ENCODE peak calls at places on chromosome 21, in eight cellular contexts. L, P, Q, O, B, K, R and S are unnamed samples.

GRCh38 chr21:34989337-34990151 is 59.6 kb downstream of the RUNX1 start:
- DNase-seq in L (no peak), K (no peak), R (no peak), Q (no peak), O (no peak), B (no peak), P (no peak), S (no peak)

GRCh38 chr21:32515869-32516268 is 69.5 kb downstream of the TCP10L start:
- DNase-seq in B (no peak), O (no peak), P (no peak), K (no peak), Q (no peak), R (no peak), L (no peak), S (no peak)

GRCh38 chr21:32994305-32994704 is 31.4 kb upstream of the OLIG2 start:
- DNase-seq in Q (peak; percentile 51), R (no peak), P (no peak), K (no peak), L (peak; percentile 12), B (no peak), O (no peak), S (no peak)

GRCh38 chr21:44574457-44575306 is 1.2 kb downstream of the KRTAP10-4 start:
- DNase-seq in P (no peak), B (no peak), O (no peak), K (no peak), L (no peak), Q (no peak), R (no peak), S (no peak)

GRCh38 chr21:45269861-45270260 is 17.8 kb downstream of the POFUT2 start:
- DNase-seq in R (no peak), B (no peak), P (no peak), K (no peak), Q (no peak), O (peak; percentile 29), L (no peak), S (peak; percentile 52)

GRCh38 chr21:17454315-17455027 is 58.4 kb upstream of the CXADR start:
- DNase-seq in P (peak; percentile 36), R (no peak), O (peak; percentile 50), B (peak; percentile 85), K (no peak), L (peak; percentile 97), Q (peak; percentile 70), S (peak; percentile 62)

GRCh38 chr21:45455321-45456013 is 50.5 kb downstream of the COL18A1 start:
- DNase-seq in P (no peak), O (peak; percentile 73), B (peak; percentile 36), Q (no peak), L (peak; percentile 28), R (peak; percentile 74), K (no peak), S (peak; percentile 15)

GRCh38 chr21:37427221-37427620 is 60.6 kb downstream of the DYRK1A start:
- DNase-seq in R (no peak), P (no peak), K (no peak), Q (no peak), B (no peak), O (no peak), L (no peak), S (no peak)

GRCh38 chr21:41973427-41973831 is 19.6 kb upstream of the C2CD2 start:
- DNase-seq in O (peak; percentile 29), P (no peak), L (no peak), K (no peak), B (no peak), R (peak; percentile 65), Q (no peak), S (no peak)

GRCh38 chr21:39004776-39005605 is 178.3 kb downstream of the PSMG1 start:
- DNase-seq in O (peak; percentile 83), R (no peak), P (no peak), Q (peak; percentile 67), B (no peak), L (no peak), K (no peak), S (peak; percentile 23)

GRCh38 chr21:44070391-44070790 is 36.8 kb upstream of the PWP2 start:
- DNase-seq in P (no peak), K (no peak), O (no peak), R (no peak), L (no peak), B (no peak), Q (no peak), S (peak; percentile 69)

GRCh38 chr21:43734830-43735229 is 15.9 kb downstream of the PDXK start:
- DNase-seq in P (peak; percentile 22), Q (no peak), L (no peak), O (no peak), K (no peak), R (no peak), B (no peak), S (no peak)

GRCh38 chr21:34743285-34743684 is 74.5 kb downstream of the CLIC6 start:
- DNase-seq in P (no peak), Q (no peak), O (no peak), B (no peak), R (no peak), L (no peak), K (no peak), S (no peak)

GRCh38 chr21:43918385-43918947 is 53.4 kb downstream of the AGPAT3 start:
- DNase-seq in Q (no peak), K (no peak), L (no peak), R (no peak), O (peak; percentile 26), B (no peak), P (no peak), S (no peak)

GRCh38 chr21:39515684-39516083 is 63.9 kb downstream of the SH3BGR start:
- DNase-seq in Q (no peak), L (no peak), K (no peak), B (no peak), P (no peak), R (no peak), O (no peak), S (no peak)

GRCh38 chr21:22115746-22116145 is 1117.5 kb downstream of the NCAM2 start:
- DNase-seq in O (no peak), B (peak; percentile 83), L (no peak), R (no peak), P (no peak), K (no peak), Q (no peak), S (no peak)

GRCh38 chr21:20618878-20619277 is 379.3 kb upstream of the NCAM2 start:
- DNase-seq in O (no peak), Q (peak; percentile 53), B (no peak), L (no peak), P (no peak), R (no peak), K (no peak), S (no peak)

GRCh38 chr21:20086508-20086907 is 911.7 kb upstream of the NCAM2 start:
- DNase-seq in B (no peak), K (no peak), Q (no peak), R (no peak), O (no peak), L (no peak), P (no peak), S (no peak)

GRCh38 chr21:45115141-45115540 is 40.8 kb downstream of the ADARB1 start:
- DNase-seq in Q (no peak), O (no peak), L (no peak), B (no peak), R (no peak), K (no peak), P (no peak), S (no peak)

GRCh38 chr21:41583274-41583790 is 75.4 kb upstream of the TMPRSS2 start:
- DNase-seq in R (peak; percentile 65), L (peak; percentile 77), K (no peak), Q (no peak), O (no peak), B (peak; percentile 98), P (no peak), S (no peak)

GRCh38 chr21:38955495-38955894 is 149.8 kb downstream of the ETS2 start:
- DNase-seq in R (no peak), O (peak; percentile 57), B (no peak), P (no peak), Q (no peak), L (peak; percentile 53), K (no peak), S (peak; percentile 76)

GRCh38 chr21:42570841-42571387 is 57.3 kb downstream of the SLC37A1 start:
- DNase-seq in L (peak; percentile 71), Q (peak; percentile 59), B (no peak), R (peak; percentile 41), O (peak; percentile 34), K (no peak), P (no peak), S (no peak)

GRCh38 chr21:29240136-29240535 is 58.6 kb upstream of the BACH1 start:
- DNase-seq in P (no peak), O (no peak), Q (no peak), R (no peak), K (no peak), L (no peak), B (no peak), S (no peak)

GRCh38 chr21:17554619-17555472 is 42.0 kb downstream of the CXADR start:
- DNase-seq in Q (peak; percentile 79), L (peak; percentile 35), O (no peak), B (no peak), K (no peak), P (peak; percentile 37), R (no peak), S (peak; percentile 20)

GRCh38 chr21:26715878-26716506 is 129.2 kb downstream of the ADAMTS1 start:
- DNase-seq in P (peak; percentile 18), K (no peak), B (peak; percentile 14), O (no peak), Q (peak; percentile 51), R (no peak), L (peak; percentile 36), S (no peak)

GRCh38 chr21:32653326-32653901 is 41.2 kb upstream of the CFAP298 start:
- DNase-seq in P (no peak), K (peak; percentile 11), R (no peak), Q (no peak), L (peak; percentile 22), B (no peak), O (no peak), S (no peak)

GRCh38 chr21:42199488-42200463 is 19.2 kb upstream of the ABCG1 start:
- DNase-seq in R (peak; percentile 44), P (no peak), O (no peak), B (no peak), L (no peak), K (no peak), Q (no peak), S (no peak)

GRCh38 chr21:42565206-42565810 is 51.7 kb downstream of the SLC37A1 start:
- DNase-seq in O (peak; percentile 19), Q (no peak), B (no peak), L (no peak), R (peak; percentile 39), P (no peak), K (no peak), S (no peak)

GRCh38 chr21:44510508-44511218 is 29.3 kb downstream of the KRTAP10-1 start:
- DNase-seq in L (peak; percentile 47), R (peak; percentile 67), Q (no peak), O (peak; percentile 67), P (no peak), K (peak; percentile 82), B (peak; percentile 28), S (peak; percentile 76)

GRCh38 chr21:31479222-31479621 is 135.2 kb upstream of the TIAM1 start:
- DNase-seq in L (no peak), B (no peak), P (no peak), K (no peak), O (no peak), R (no peak), Q (no peak), S (no peak)

GRCh38 chr21:36203603-36203889 is 46.9 kb downstream of the DOP1B start:
- DNase-seq in L (peak; percentile 74), Q (no peak), B (no peak), O (no peak), R (peak; percentile 51), P (no peak), K (no peak), S (no peak)

GRCh38 chr21:45631540-45631939 is 12.0 kb upstream of the PCBP3 start:
- DNase-seq in L (no peak), P (no peak), R (no peak), K (no peak), Q (no peak), B (no peak), O (no peak), S (no peak)

GRCh38 chr21:31294691-31295090 is 49.4 kb downstream of the TIAM1 start:
- DNase-seq in O (no peak), K (no peak), L (no peak), B (no peak), Q (no peak), P (peak; percentile 2), R (no peak), S (no peak)

GRCh38 chr21:45330851-45331261 is 43.2 kb upstream of the POFUT2 start:
- DNase-seq in K (no peak), Q (no peak), L (no peak), B (no peak), R (no peak), P (no peak), O (peak; percentile 22), S (no peak)